ENCODE peak calls at places on chromosomes 16 and 17, in eight cellular contexts. U, T, O, V, S, E, J and D are unnamed samples.
A peak's percentile ranks its signal among the peaks of the same experiment; 100 is the strongest.

GRCh38 chr16:30721167-30721566 is 22.2 kb downstream of the SRCAP start:
- DNase-seq in U (no peak), T (no peak), O (no peak), V (no peak), S (no peak), E (no peak), J (no peak), D (no peak)

GRCh38 chr17:70875729-70876344 is 706.5 kb downstream of the KCNJ2 start:
- DNase-seq in U (no peak), T (no peak), O (no peak), V (no peak), S (no peak), E (no peak), J (no peak), D (no peak)

GRCh38 chr16:50473375-50473945 is 74.7 kb upstream of the NKD1 start:
- DNase-seq in U (peak; percentile 45), T (peak; percentile 23), O (no peak), V (peak; percentile 82), S (no peak), E (no peak), J (peak; percentile 55), D (peak; percentile 97)

GRCh38 chr16:74936902-74937560 is 47.9 kb downstream of the WDR59 start:
- DNase-seq in U (peak; percentile 57), T (peak; percentile 93), O (no peak), V (peak; percentile 75), S (no peak), E (no peak), J (peak; percentile 85), D (peak; percentile 29)

GRCh38 chr17:7022791-7023571 is at the start of gene BCL6B:
- DNase-seq in U (no peak), T (no peak), O (peak; percentile 49), V (no peak), S (no peak), E (no peak), J (no peak), D (no peak)

GRCh38 chr16:82784567-82784956 is 157.8 kb downstream of the CDH13 start:
- DNase-seq in U (no peak), T (no peak), O (no peak), V (no peak), S (no peak), E (no peak), J (no peak), D (no peak)

GRCh38 chr16:57279780-57280638 is 4.5 kb downstream of the PLLP start:
- DNase-seq in U (no peak), T (peak; percentile 61), O (no peak), V (no peak), S (no peak), E (no peak), J (no peak), D (no peak)

GRCh38 chr16:8863594-8864424 is 5.0 kb downstream of the CARHSP1 start:
- DNase-seq in U (no peak), T (no peak), O (peak; percentile 83), V (no peak), S (no peak), E (peak; percentile 97), J (no peak), D (peak; percentile 83)

GRCh38 chr16:86911311-86911999 is 333.1 kb downstream of the FOXL1 start:
- DNase-seq in U (no peak), T (no peak), O (no peak), V (peak; percentile 25), S (no peak), E (no peak), J (no peak), D (no peak)

GRCh38 chr17:43907425-43907981 is at the start of gene MPP2:
- DNase-seq in U (peak; percentile 48), T (peak; percentile 32), O (peak; percentile 57), V (no peak), S (peak; percentile 86), E (peak; percentile 78), J (peak; percentile 80), D (peak; percentile 49)

GRCh38 chr17:40068917-40069750 is 6.4 kb downstream of the THRA start:
- DNase-seq in U (peak; percentile 70), T (peak; percentile 25), O (peak; percentile 93), V (peak; percentile 81), S (peak; percentile 76), E (peak; percentile 94), J (peak; percentile 76), D (peak; percentile 72)

GRCh38 chr16:46911038-46911437 is 26.9 kb downstream of the GPT2 start:
- DNase-seq in U (peak; percentile 73), T (no peak), O (no peak), V (no peak), S (no peak), E (peak; percentile 53), J (no peak), D (no peak)

GRCh38 chr16:89357055-89357454 is 133.3 kb downstream of the ANKRD11 start:
- DNase-seq in U (no peak), T (peak; percentile 17), O (no peak), V (no peak), S (no peak), E (no peak), J (no peak), D (peak; percentile 17)

GRCh38 chr16:53775821-53776431 is 72.0 kb downstream of the FTO start:
- DNase-seq in U (no peak), T (peak; percentile 89), O (no peak), V (peak; percentile 83), S (no peak), E (no peak), J (peak; percentile 93), D (peak; percentile 26)

GRCh38 chr17:33464669-33465275 is 171.7 kb upstream of the ASIC2 start:
- DNase-seq in U (no peak), T (no peak), O (no peak), V (no peak), S (no peak), E (no peak), J (no peak), D (no peak)